ENCODE peak calls at places on chromosomes 13 and 19, in six cellular contexts. R is gastrocnemius medialis, A is A549, L is IMR-90, I is tibial nerve, O is heart left ventricle. V is an unnamed sample.

GRCh38 chr13:34459856-34460255 is 482.2 kb upstream of the NBEA start:
- DNase-seq in R (no peak), A (no peak), L (no peak), O (no peak), I (no peak), V (no peak)

GRCh38 chr13:72696590-72696989 is 30.8 kb downstream of the MZT1 start:
- DNase-seq in O (no peak), A (peak; percentile 1), L (peak; percentile 10), R (no peak), I (no peak), V (no peak)

GRCh38 chr19:31897292-31897691 is 448.1 kb upstream of the ZNF507 start:
- DNase-seq in O (no peak), R (no peak), L (no peak), I (no peak), A (no peak), V (no peak)

GRCh38 chr13:80037505-80037888 is 303.4 kb downstream of the SPRY2 start:
- DNase-seq in A (peak; percentile 33), I (no peak), L (peak; percentile 95), R (no peak), O (no peak), V (no peak)

GRCh38 chr19:8127311-8127710 is 22.1 kb downstream of the FBN3 start:
- DNase-seq in I (no peak), A (no peak), R (no peak), O (no peak), L (no peak), V (no peak)

GRCh38 chr13:43289458-43290255 is 266.3 kb downstream of the DNAJC15 start:
- DNase-seq in L (peak; percentile 27), I (no peak), A (no peak), R (no peak), O (no peak), V (no peak)

GRCh38 chr19:54448037-54448773 is 794 bp upstream of the LENG8 start:
- DNase-seq in O (peak; percentile 74), R (peak; percentile 51), A (peak; percentile 73), I (peak; percentile 57), L (peak; percentile 68), V (peak; percentile 57)

GRCh38 chr19:37763488-37763887 is 15.9 kb downstream of the ZNF573 start:
- DNase-seq in I (no peak), O (no peak), L (peak; percentile 33), A (no peak), R (no peak), V (no peak)

GRCh38 chr19:41402010-41402409 is 4.4 kb downstream of the BCKDHA start:
- DNase-seq in O (no peak), L (no peak), A (no peak), R (no peak), I (no peak), V (no peak)

GRCh38 chr13:23610187-23610576 is 40.0 kb downstream of the TNFRSF19 start:
- DNase-seq in O (peak; percentile 67), R (no peak), I (no peak), A (no peak), L (peak; percentile 35), V (no peak)

GRCh38 chr13:80048802-80049201 is 292.1 kb downstream of the SPRY2 start:
- DNase-seq in R (peak; percentile 90), I (peak; percentile 87), A (peak; percentile 39), O (peak; percentile 90), L (peak; percentile 98), V (peak; percentile 81)

DNA sequence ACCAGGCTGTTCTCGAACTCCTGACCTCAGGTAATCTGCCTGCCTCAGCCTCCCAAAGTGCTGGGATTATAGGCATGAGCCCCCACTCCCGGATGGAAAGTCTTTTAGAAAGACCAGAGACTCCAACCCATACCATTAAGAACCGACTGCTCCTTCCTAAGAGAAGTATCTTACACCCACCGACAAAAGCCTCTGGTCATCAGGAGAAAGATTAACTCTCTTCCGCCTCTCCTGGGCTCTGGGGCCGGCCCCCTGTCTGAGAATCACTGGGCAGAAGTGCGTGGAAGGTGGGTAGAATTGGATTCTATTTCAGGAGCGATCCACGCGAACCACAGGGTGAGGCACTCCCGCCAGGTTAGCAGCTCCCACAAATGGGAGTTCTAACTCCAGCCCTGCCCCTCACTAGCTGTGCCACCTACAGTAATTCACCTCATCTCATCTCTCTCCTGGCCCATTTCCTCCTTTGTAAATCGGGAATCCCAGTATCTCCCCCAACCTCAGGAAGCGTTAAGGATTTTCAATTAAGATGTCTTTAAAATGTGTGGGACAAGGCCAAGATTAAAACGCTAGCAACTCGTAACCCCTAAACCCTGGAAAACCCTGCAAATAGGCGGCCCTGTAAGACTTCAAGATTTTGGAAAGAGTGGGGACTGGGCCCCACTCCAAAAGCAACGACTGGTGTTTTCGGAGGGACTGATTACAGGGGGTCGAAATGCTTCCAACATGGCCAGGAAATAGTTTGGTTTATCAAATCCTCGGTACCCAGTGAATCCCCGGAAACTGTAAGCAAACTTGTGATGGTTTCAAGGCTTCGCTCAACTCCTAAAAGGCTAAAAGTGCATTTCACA is 1.3 kb downstream of the HNRNPL start:
- DNase-seq in R (no peak), A (no peak), O (no peak), I (no peak), L (no peak), V (no peak)
- H3K4me1 ChIP-seq in R (peaks cover 54% of the 10 kb centered on the region), A (peaks cover 56% of the 10 kb centered on the region), O (peaks cover 58% of the 10 kb centered on the region), I (peaks cover 71% of the 10 kb centered on the region), L (peaks cover 15% of the 10 kb centered on the region), V (peaks cover 57% of the 10 kb centered on the region)

GRCh38 chr19:6219592-6220290 is 60.0 kb downstream of the MLLT1 start:
- DNase-seq in R (no peak), I (no peak), L (no peak), A (no peak), O (no peak), V (peak; percentile 62)
- H3K4me1 ChIP-seq in R (peaks cover 55% of the 10 kb centered on the region), I (peaks cover 73% of the 10 kb centered on the region), L (peaks cover 16% of the 10 kb centered on the region), A (no peaks in the 10 kb centered on the region), O (peaks cover 74% of the 10 kb centered on the region), V (peaks cover 57% of the 10 kb centered on the region)

GRCh38 chr19:45358213-45358792 is 12.1 kb downstream of the ERCC2 start:
- DNase-seq in A (no peak), O (no peak), R (no peak), I (no peak), L (no peak), V (no peak)

GRCh38 chr19:45355910-45356309 is 14.5 kb downstream of the ERCC2 start:
- DNase-seq in I (no peak), O (no peak), A (no peak), R (no peak), L (no peak), V (no peak)

GRCh38 chr19:45357445-45357783 is 13.0 kb downstream of the ERCC2 start:
- DNase-seq in I (no peak), R (no peak), A (no peak), L (no peak), O (no peak), V (no peak)

GRCh38 chr19:45355402-45355801 is 14.9 kb downstream of the KLC3 start:
- DNase-seq in O (no peak), R (no peak), A (no peak), L (no peak), I (no peak), V (no peak)

GRCh38 chr19:45356760-45357444 is 13.5 kb downstream of the ERCC2 start:
- DNase-seq in R (no peak), O (no peak), A (no peak), I (no peak), L (no peak), V (no peak)
- H3K4me1 ChIP-seq in R (no peaks in the 10 kb centered on the region), O (no peaks in the 10 kb centered on the region), A (no peaks in the 10 kb centered on the region), I (no peaks in the 10 kb centered on the region), L (no peaks in the 10 kb centered on the region), V (no peaks in the 10 kb centered on the region)

GRCh38 chr19:2668188-2668763 is 34.2 kb downstream of the GNG7 start:
- DNase-seq in O (no peak), R (no peak), I (no peak), L (no peak), A (no peak), V (no peak)
- H3K4me1 ChIP-seq in O (peaks cover 27% of the 10 kb centered on the region), R (no peaks in the 10 kb centered on the region), I (no peaks in the 10 kb centered on the region), L (no peaks in the 10 kb centered on the region), A (no peaks in the 10 kb centered on the region), V (no peaks in the 10 kb centered on the region)

DNA sequence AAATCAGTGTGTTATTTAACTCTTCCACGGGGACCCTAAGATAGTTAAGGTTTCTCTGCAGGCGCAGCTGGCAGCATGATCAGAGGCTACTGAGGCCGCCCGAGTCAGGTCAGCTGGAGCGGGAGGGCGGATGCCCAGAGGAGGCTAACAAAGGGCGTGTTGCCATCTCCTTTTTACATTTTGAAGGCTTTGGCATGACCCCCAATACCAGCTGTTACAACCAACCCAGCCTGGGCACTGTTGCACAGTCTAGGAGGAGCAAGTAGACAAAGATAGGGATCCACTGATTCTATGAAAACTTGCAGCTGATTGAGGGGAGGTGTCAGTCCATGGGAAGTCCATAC is 15.7 kb downstream of the COL4A2 start:
- DNase-seq in R (no peak), A (no peak), L (no peak), I (no peak), O (no peak), V (no peak)
- H3K4me1 ChIP-seq in R (peaks cover 27% of the 10 kb centered on the region), A (peaks cover 81% of the 10 kb centered on the region), L (peaks cover 46% of the 10 kb centered on the region), I (peaks cover 89% of the 10 kb centered on the region), O (peaks cover 99% of the 10 kb centered on the region), V (peaks cover 4% of the 10 kb centered on the region)